ENCODE peak calls at places on chromosome 12, in ten cellular contexts. U, O, V, D, R, S, F, P, W and A are unnamed samples.

GRCh38 chr12:63894132-63894531 is 49.6 kb downstream of the SRGAP1 start:
- DNase-seq in W (no peak), U (no peak), O (no peak), S (no peak), V (no peak), F (no peak), R (no peak), P (no peak), D (no peak), A (no peak)

GRCh38 chr12:89453579-89453978 is 71.0 kb downstream of the GALNT4 start:
- DNase-seq in W (peak), O (peak), D (no peak), P (no peak), U (no peak), V (peak), S (no peak), F (no peak), R (no peak), A (no peak)

GRCh38 chr12:130335517-130336392 is 1.9 kb upstream of the PIWIL1 start:
- DNase-seq in U (no peak), W (no peak), P (no peak), S (no peak), R (peak), V (peak), F (no peak), O (peak), D (no peak), A (no peak)

GRCh38 chr12:65765436-65765813 is 58.9 kb upstream of the HMGA2 start:
- DNase-seq in R (no peak), O (no peak), D (no peak), W (no peak), P (no peak), S (no peak), V (no peak), U (no peak), F (no peak), A (no peak)

GRCh38 chr12:63420206-63420644 is 248.1 kb downstream of the DPY19L2 start:
- DNase-seq in S (no peak), R (peak), O (peak), D (no peak), W (no peak), F (no peak), V (peak), U (no peak), P (peak), A (no peak)

GRCh38 chr12:4046150-4046845 is 173.1 kb upstream of the PARP11 start:
- DNase-seq in D (no peak), U (no peak), F (no peak), S (no peak), O (no peak), P (no peak), W (no peak), R (no peak), V (no peak), A (no peak)

GRCh38 chr12:116662612-116663144 is 75.2 kb downstream of the SPRING1 start:
- DNase-seq in W (no peak), P (no peak), R (peak), D (peak), F (no peak), O (no peak), V (no peak), S (no peak), U (no peak), A (no peak)

GRCh38 chr12:103880299-103881142 is 39.5 kb upstream of the NT5DC3 start:
- DNase-seq in F (no peak), P (no peak), S (no peak), D (no peak), U (no peak), W (no peak), O (no peak), R (peak), V (no peak), A (no peak)

GRCh38 chr12:14694145-14694544 is 2.3 kb downstream of the GUCY2C start:
- DNase-seq in F (no peak), D (no peak), S (no peak), W (no peak), P (no peak), U (no peak), V (no peak), R (no peak), O (no peak), A (no peak)

GRCh38 chr12:100384549-100384916 is 27.7 kb downstream of the SLC17A8 start:
- DNase-seq in D (no peak), R (no peak), P (no peak), F (no peak), U (no peak), W (no peak), S (no peak), V (no peak), O (no peak), A (no peak)

GRCh38 chr12:123929869-123930583 is 42.6 kb downstream of the CCDC92 start:
- DNase-seq in F (no peak), O (no peak), V (no peak), W (no peak), U (no peak), P (no peak), R (no peak), D (no peak), S (no peak), A (no peak)

GRCh38 chr12:110279976-110280783 is 867 bp upstream of the ATP2A2 start:
- DNase-seq in O (no peak), W (no peak), P (peak), D (peak), V (peak), S (no peak), R (peak), U (peak), F (no peak), A (no peak)

GRCh38 chr12:127822743-127823433 is 444.1 kb upstream of the TMEM132C start:
- DNase-seq in O (no peak), S (no peak), D (no peak), U (no peak), P (no peak), W (no peak), F (peak), R (no peak), V (peak), A (no peak)

GRCh38 chr12:85874064-85874463 is at the start of gene NTS:
- DNase-seq in W (no peak), U (no peak), O (no peak), V (no peak), R (peak), F (no peak), P (no peak), S (no peak), D (no peak), A (no peak)

GRCh38 chr12:22634883-22635282 is 9.9 kb downstream of the ETNK1 start:
- DNase-seq in F (no peak), S (no peak), W (no peak), D (no peak), R (no peak), V (no peak), O (no peak), P (no peak), U (no peak), A (no peak)

GRCh38 chr12:11746024-11746771 is 96.7 kb downstream of the ETV6 start:
- DNase-seq in S (no peak), O (peak), R (no peak), F (no peak), V (no peak), U (no peak), P (no peak), W (no peak), D (no peak), A (no peak)

GRCh38 chr12:92933606-92934005 is 4.5 kb upstream of the EEA1 start:
- DNase-seq in V (no peak), P (no peak), D (no peak), F (no peak), U (no peak), W (no peak), O (no peak), S (no peak), R (no peak), A (no peak)

GRCh38 chr12:45304514-45305178 is 88.8 kb downstream of the ANO6 start:
- DNase-seq in P (no peak), D (no peak), U (no peak), R (no peak), W (no peak), F (no peak), S (no peak), O (no peak), V (no peak), A (no peak)

GRCh38 chr12:45305904-45306303 is 90.0 kb downstream of the ANO6 start:
- DNase-seq in W (no peak), S (no peak), V (peak), U (no peak), D (no peak), R (no peak), O (no peak), F (no peak), P (no peak), A (no peak)

GRCh38 chr12:45302621-45303020 is 86.7 kb downstream of the ANO6 start:
- DNase-seq in F (no peak), W (no peak), O (no peak), D (no peak), R (no peak), S (no peak), U (no peak), P (no peak), V (no peak), A (no peak)

GRCh38 chr12:45299132-45299692 is 83.3 kb downstream of the ANO6 start:
- DNase-seq in D (no peak), P (no peak), U (no peak), W (peak), V (no peak), R (no peak), O (peak), F (no peak), S (no peak), A (no peak)

GRCh38 chr12:45303955-45304354 is 88.1 kb downstream of the ANO6 start:
- DNase-seq in O (no peak), P (no peak), S (no peak), W (no peak), V (no peak), U (no peak), R (no peak), D (no peak), F (no peak), A (no peak)
- TF ChIP-seq CTCF in O (no peak), P (no peak), S (no peak), W (no peak), V (no peak), U (no peak), R (no peak), D (no peak), F (no peak), A (no peak)

GRCh38 chr12:19915392-19916192 is 452.7 kb upstream of the PDE3A start:
- DNase-seq in U (no peak), P (no peak), V (peak), D (no peak), O (peak), F (no peak), S (no peak), R (peak), W (peak), A (no peak)
- TF ChIP-seq CTCF in U (peak), P (no peak), V (peak), D (peak), O (peak), F (peak), S (peak), R (peak), W (peak), A (peak)

GRCh38 chr12:121223283-121223946 is 13.5 kb downstream of the P2RX4 start:
- DNase-seq in S (peak), F (no peak), R (no peak), P (peak), V (no peak), D (peak), W (no peak), U (no peak), O (no peak), A (no peak)
- TF ChIP-seq CTCF in S (no peak), F (no peak), R (no peak), P (no peak), V (no peak), D (no peak), W (peak), U (peak), O (peak), A (peak)

DNA sequence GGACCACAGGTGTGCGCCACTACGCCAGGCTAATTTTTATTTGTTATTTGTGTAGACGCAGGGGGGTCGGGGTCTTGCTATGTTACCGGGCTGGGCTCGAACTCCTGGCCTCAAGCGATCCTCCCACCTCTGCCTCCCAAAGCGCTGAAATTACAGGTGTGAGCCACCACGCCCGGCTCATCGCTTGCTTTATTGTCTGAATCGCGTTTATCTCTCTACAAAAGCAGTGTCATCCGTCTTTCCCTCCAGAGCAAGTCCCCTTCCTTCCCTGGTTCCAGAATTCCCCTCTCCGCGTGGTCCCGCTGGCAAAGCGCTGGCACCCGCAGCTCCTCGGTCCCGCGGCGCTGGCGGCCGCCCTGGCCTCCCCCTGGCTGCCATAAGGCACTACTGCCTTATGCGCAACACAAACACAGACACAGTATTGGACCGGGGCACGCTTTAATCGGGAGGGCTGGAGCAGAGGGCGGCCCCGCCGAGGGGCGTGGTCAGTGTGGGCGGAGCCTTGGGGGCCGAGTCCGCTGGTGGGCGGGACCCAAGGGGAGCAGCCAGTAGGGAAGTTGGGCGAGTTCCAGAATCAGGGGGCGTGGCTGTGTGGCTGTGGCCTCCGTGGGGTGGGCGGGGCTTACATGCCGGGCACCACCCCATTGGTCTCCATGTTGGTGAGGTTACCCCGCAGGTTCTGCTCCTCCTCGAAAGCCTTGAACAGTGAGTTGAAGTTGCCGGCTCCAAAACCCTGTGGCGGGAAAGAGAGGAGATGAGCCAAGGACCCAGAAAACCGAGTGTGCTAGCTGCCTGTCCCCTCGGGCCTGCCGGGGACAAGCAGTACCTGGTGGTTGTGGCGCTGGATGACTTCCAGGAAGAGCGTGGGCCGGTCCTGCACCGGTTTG is 19.3 kb downstream of the HPD start:
- DNase-seq in S (peak), U (peak), W (peak), F (peak), P (peak), R (peak), V (peak), O (peak), D (peak), A (peak)
- TF ChIP-seq CTCF in S (no peak), U (peak), W (peak), F (peak), P (no peak), R (peak), V (peak), O (peak), D (peak), A (peak)

DNA sequence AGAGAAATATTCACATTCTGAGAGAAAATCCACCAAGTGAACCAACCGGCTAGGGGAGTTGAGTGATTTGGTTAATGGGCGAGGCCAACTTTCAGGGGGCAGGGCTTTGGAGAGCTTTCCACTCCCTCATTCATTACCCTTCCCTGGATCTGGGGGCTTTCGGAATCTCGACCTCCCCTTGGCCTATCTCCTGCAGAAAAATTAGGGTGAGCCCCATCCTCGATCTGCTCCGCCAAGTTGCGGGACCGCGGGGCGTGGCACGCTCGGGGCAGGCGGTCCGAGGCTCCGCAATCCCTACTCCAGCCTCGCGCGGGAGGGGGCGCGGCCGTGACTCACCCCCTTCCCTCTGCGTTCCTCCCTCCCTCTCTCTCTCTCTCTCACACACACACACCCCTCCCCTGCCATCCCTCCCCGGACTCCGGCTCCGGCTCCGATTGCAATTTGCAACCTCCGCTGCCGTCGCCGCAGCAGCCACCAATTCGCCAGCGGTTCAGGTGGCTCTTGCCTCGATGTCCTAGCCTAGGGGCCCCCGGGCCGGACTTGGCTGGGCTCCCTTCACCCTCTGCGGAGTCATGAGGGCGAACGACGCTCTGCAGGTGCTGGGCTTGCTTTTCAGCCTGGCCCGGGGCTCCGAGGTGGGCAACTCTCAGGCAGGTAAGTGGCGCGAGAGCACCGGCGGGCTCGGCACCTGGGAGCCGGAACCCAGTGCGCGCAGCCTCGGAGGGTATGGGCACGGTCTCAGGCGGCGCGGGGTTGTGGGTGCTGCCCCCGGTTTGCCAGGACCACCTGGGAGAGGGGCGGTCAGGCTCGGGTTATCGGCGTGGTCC is at the start of gene ERBB3:
- DNase-seq in P (peak), F (peak), R (peak), O (peak), W (peak), D (peak), S (peak), U (peak), V (peak), A (no peak)
- TF ChIP-seq CTCF in P (no peak), F (no peak), R (no peak), O (no peak), W (peak), D (no peak), S (no peak), U (no peak), V (no peak), A (no peak)